ENCODE peak calls at places on chromosomes 5 and 9, in five cellular contexts. W is activated naive CD4-positive, alpha-beta T cell treated with anti-CD3 and anti-CD28 coated beads, Interleukin-2, amount 50 U/mL, for 72 hours; V is CD8-positive, alpha-beta T cell; L is left lobe of liver; E is activated CD8-positive, alpha-beta T cell treated with anti-CD3 and anti-CD28 coated beads for 36 hours. G is an unnamed sample.

GRCh38 chr9:93088656-93089015 is 7.4 kb upstream of the CARD19 start:
- ATAC-seq in W (no peak), V (no peak), L (no peak), E (no peak), G (no peak)

GRCh38 chr5:28234356-28234968 is 1196.1 kb upstream of the CDH9 start:
- ATAC-seq in W (no peak), V (no peak), L (no peak), E (no peak), G (no peak)

GRCh38 chr9:36828574-36829141 is 205.4 kb downstream of the PAX5 start:
- ATAC-seq in W (no peak), V (no peak), L (no peak), E (no peak), G (no peak)

GRCh38 chr9:105711867-105712266 is 17.5 kb downstream of the TMEM38B start:
- ATAC-seq in W (no peak), V (no peak), L (no peak), E (no peak), G (no peak)

GRCh38 chr5:102119252-102119651 is 176.8 kb downstream of the SLCO4C1 start:
- ATAC-seq in W (no peak), V (no peak), L (no peak), E (no peak), G (no peak)

GRCh38 chr9:91844170-91844569 is 105.9 kb downstream of the ROR2 start:
- ATAC-seq in W (no peak), V (no peak), L (peak), E (no peak), G (no peak)

GRCh38 chr9:20562051-20562450 is 60.2 kb downstream of the MLLT3 start:
- ATAC-seq in W (peak), V (peak), L (no peak), E (peak), G (peak)

GRCh38 chr5:66443462-66444130 is 152.6 kb upstream of the MAST4 start:
- ATAC-seq in W (no peak), V (no peak), L (no peak), E (no peak), G (no peak)

GRCh38 chr9:96442491-96442890 is 7.5 kb upstream of the HABP4 start:
- ATAC-seq in W (peak), V (peak), L (no peak), E (peak), G (no peak)

GRCh38 chr5:55674340-55674739 is 37.8 kb downstream of the SLC38A9 start:
- ATAC-seq in W (no peak), V (no peak), L (no peak), E (no peak), G (no peak)

GRCh38 chr9:136493567-136493971 is 10.7 kb upstream of the SEC16A start:
- ATAC-seq in W (peak), V (no peak), L (peak), E (no peak), G (no peak)

GRCh38 chr5:173391031-173391430 is 62.8 kb upstream of the STC2 start:
- ATAC-seq in W (no peak), V (no peak), L (no peak), E (no peak), G (no peak)

GRCh38 chr5:158414333-158414762 is 555.4 kb upstream of the CLINT1 start:
- ATAC-seq in W (no peak), V (no peak), L (peak), E (no peak), G (no peak)

GRCh38 chr5:37873988-37874387 is 34.1 kb upstream of the GDNF start:
- ATAC-seq in W (no peak), V (no peak), L (no peak), E (no peak), G (no peak)

GRCh38 chr9:99130069-99130468 is 25.2 kb downstream of the TGFBR1 start:
- ATAC-seq in W (peak), V (no peak), L (no peak), E (peak), G (no peak)